ENCODE peak calls at places on chromosomes 13 and 19, in seven cellular contexts. One of them, this sample, is unnamed.
A peak's percentile ranks its signal among the peaks of the same experiment; 100 is the strongest.

GRCh38 chr19:32224371-32225244 is 120.8 kb upstream of the ZNF507 start:
- DNase-seq in CD4-positive, alpha-beta T cell: peak; percentile 37
- DNase-seq in HEK293T: peak; percentile 84
- DNase-seq in fibroblast of lung: peak; percentile 42
- DNase-seq in stimulated activated CD8-positive, alpha-beta memory T cell treated with anti-CD3 and anti-CD28 coated beads, Interleukin-2, amount 100 ng/mL, for 1 hour: peak; percentile 4
- DNase-seq in B cell: peak; percentile 83
- DNase-seq in GM23338: peak; percentile 72
- DNase-seq in this sample: peak; percentile 49

GRCh38 chr19:12946092-12946845 is 607 bp downstream of the RAD23A start:
- DNase-seq in CD4-positive, alpha-beta T cell: no peak
- DNase-seq in HEK293T: peak; percentile 71
- DNase-seq in fibroblast of lung: peak; percentile 81
- DNase-seq in stimulated activated CD8-positive, alpha-beta memory T cell treated with anti-CD3 and anti-CD28 coated beads, Interleukin-2, amount 100 ng/mL, for 1 hour: no peak
- DNase-seq in B cell: peak; percentile 74
- DNase-seq in GM23338: peak; percentile 95
- DNase-seq in this sample: peak; percentile 78

GRCh38 chr19:45130888-45131615 is 29.7 kb downstream of the NKPD1 start:
- DNase-seq in CD4-positive, alpha-beta T cell: no peak
- DNase-seq in HEK293T: no peak
- DNase-seq in fibroblast of lung: no peak
- DNase-seq in stimulated activated CD8-positive, alpha-beta memory T cell treated with anti-CD3 and anti-CD28 coated beads, Interleukin-2, amount 100 ng/mL, for 1 hour: no peak
- DNase-seq in B cell: no peak
- DNase-seq in GM23338: no peak
- DNase-seq in this sample: no peak

GRCh38 chr13:67736646-67737420 is 506.7 kb upstream of the PCDH9 start:
- DNase-seq in CD4-positive, alpha-beta T cell: no peak
- DNase-seq in HEK293T: peak; percentile 78
- DNase-seq in fibroblast of lung: peak; percentile 90
- DNase-seq in stimulated activated CD8-positive, alpha-beta memory T cell treated with anti-CD3 and anti-CD28 coated beads, Interleukin-2, amount 100 ng/mL, for 1 hour: no peak
- DNase-seq in B cell: no peak
- DNase-seq in GM23338: peak; percentile 77
- DNase-seq in this sample: no peak

GRCh38 chr13:59601993-59602392 is 561.7 kb downstream of the DIAPH3 start:
- DNase-seq in CD4-positive, alpha-beta T cell: no peak
- DNase-seq in HEK293T: no peak
- DNase-seq in fibroblast of lung: no peak
- DNase-seq in stimulated activated CD8-positive, alpha-beta memory T cell treated with anti-CD3 and anti-CD28 coated beads, Interleukin-2, amount 100 ng/mL, for 1 hour: no peak
- DNase-seq in B cell: no peak
- DNase-seq in GM23338: no peak
- DNase-seq in this sample: no peak

GRCh38 chr13:111122631-111123030 is 7.5 kb downstream of the ARHGEF7 start:
- DNase-seq in CD4-positive, alpha-beta T cell: no peak
- DNase-seq in HEK293T: no peak
- DNase-seq in fibroblast of lung: no peak
- DNase-seq in stimulated activated CD8-positive, alpha-beta memory T cell treated with anti-CD3 and anti-CD28 coated beads, Interleukin-2, amount 100 ng/mL, for 1 hour: no peak
- DNase-seq in B cell: no peak
- DNase-seq in GM23338: no peak
- DNase-seq in this sample: no peak

GRCh38 chr13:52428295-52428694 is 22.1 kb downstream of the VPS36 start:
- DNase-seq in CD4-positive, alpha-beta T cell: no peak
- DNase-seq in HEK293T: no peak
- DNase-seq in fibroblast of lung: no peak
- DNase-seq in stimulated activated CD8-positive, alpha-beta memory T cell treated with anti-CD3 and anti-CD28 coated beads, Interleukin-2, amount 100 ng/mL, for 1 hour: no peak
- DNase-seq in B cell: no peak
- DNase-seq in GM23338: no peak
- DNase-seq in this sample: no peak

GRCh38 chr13:80303225-80303811 is 37.6 kb downstream of the SPRY2 start:
- DNase-seq in CD4-positive, alpha-beta T cell: no peak
- DNase-seq in HEK293T: no peak
- DNase-seq in fibroblast of lung: no peak
- DNase-seq in stimulated activated CD8-positive, alpha-beta memory T cell treated with anti-CD3 and anti-CD28 coated beads, Interleukin-2, amount 100 ng/mL, for 1 hour: no peak
- DNase-seq in B cell: no peak
- DNase-seq in GM23338: no peak
- DNase-seq in this sample: no peak

GRCh38 chr13:75703768-75704167 is 67.6 kb downstream of the LMO7 start:
- DNase-seq in CD4-positive, alpha-beta T cell: no peak
- DNase-seq in HEK293T: no peak
- DNase-seq in fibroblast of lung: no peak
- DNase-seq in stimulated activated CD8-positive, alpha-beta memory T cell treated with anti-CD3 and anti-CD28 coated beads, Interleukin-2, amount 100 ng/mL, for 1 hour: no peak
- DNase-seq in B cell: no peak
- DNase-seq in GM23338: no peak
- DNase-seq in this sample: no peak

GRCh38 chr13:94121686-94122085 is 357.8 kb downstream of the DCT start:
- DNase-seq in CD4-positive, alpha-beta T cell: no peak
- DNase-seq in HEK293T: no peak
- DNase-seq in fibroblast of lung: peak; percentile 61
- DNase-seq in stimulated activated CD8-positive, alpha-beta memory T cell treated with anti-CD3 and anti-CD28 coated beads, Interleukin-2, amount 100 ng/mL, for 1 hour: no peak
- DNase-seq in B cell: no peak
- DNase-seq in GM23338: no peak
- DNase-seq in this sample: no peak

GRCh38 chr13:67343777-67344176 is 113.6 kb upstream of the PCDH9 start:
- DNase-seq in CD4-positive, alpha-beta T cell: no peak
- DNase-seq in HEK293T: no peak
- DNase-seq in fibroblast of lung: no peak
- DNase-seq in stimulated activated CD8-positive, alpha-beta memory T cell treated with anti-CD3 and anti-CD28 coated beads, Interleukin-2, amount 100 ng/mL, for 1 hour: no peak
- DNase-seq in B cell: no peak
- DNase-seq in GM23338: peak; percentile 35
- DNase-seq in this sample: no peak

GRCh38 chr19:55446060-55446459 is 3.0 kb upstream of the SHISA7 start:
- DNase-seq in CD4-positive, alpha-beta T cell: no peak
- DNase-seq in HEK293T: no peak
- DNase-seq in fibroblast of lung: no peak
- DNase-seq in stimulated activated CD8-positive, alpha-beta memory T cell treated with anti-CD3 and anti-CD28 coated beads, Interleukin-2, amount 100 ng/mL, for 1 hour: no peak
- DNase-seq in B cell: no peak
- DNase-seq in GM23338: no peak
- DNase-seq in this sample: no peak

GRCh38 chr19:46353730-46354528 is 7.0 kb downstream of the PPP5C start:
- DNase-seq in CD4-positive, alpha-beta T cell: no peak
- DNase-seq in HEK293T: no peak
- DNase-seq in fibroblast of lung: no peak
- DNase-seq in stimulated activated CD8-positive, alpha-beta memory T cell treated with anti-CD3 and anti-CD28 coated beads, Interleukin-2, amount 100 ng/mL, for 1 hour: no peak
- DNase-seq in B cell: no peak
- DNase-seq in GM23338: no peak
- DNase-seq in this sample: no peak

GRCh38 chr13:29465741-29466293 is 129.7 kb downstream of the SLC7A1 start:
- DNase-seq in CD4-positive, alpha-beta T cell: no peak
- DNase-seq in HEK293T: no peak
- DNase-seq in fibroblast of lung: peak; percentile 61
- DNase-seq in stimulated activated CD8-positive, alpha-beta memory T cell treated with anti-CD3 and anti-CD28 coated beads, Interleukin-2, amount 100 ng/mL, for 1 hour: no peak
- DNase-seq in B cell: no peak
- DNase-seq in GM23338: no peak
- DNase-seq in this sample: no peak

GRCh38 chr19:20273376-20273775 is 106.4 kb downstream of the ZNF486 start:
- DNase-seq in CD4-positive, alpha-beta T cell: no peak
- DNase-seq in HEK293T: no peak
- DNase-seq in fibroblast of lung: no peak
- DNase-seq in stimulated activated CD8-positive, alpha-beta memory T cell treated with anti-CD3 and anti-CD28 coated beads, Interleukin-2, amount 100 ng/mL, for 1 hour: no peak
- DNase-seq in B cell: no peak
- DNase-seq in GM23338: no peak
- DNase-seq in this sample: no peak

GRCh38 chr19:1017115-1017905 is 3.6 kb downstream of the TMEM259 start:
- DNase-seq in CD4-positive, alpha-beta T cell: no peak
- DNase-seq in HEK293T: no peak
- DNase-seq in fibroblast of lung: no peak
- DNase-seq in stimulated activated CD8-positive, alpha-beta memory T cell treated with anti-CD3 and anti-CD28 coated beads, Interleukin-2, amount 100 ng/mL, for 1 hour: no peak
- DNase-seq in B cell: no peak
- DNase-seq in GM23338: no peak
- DNase-seq in this sample: no peak

GRCh38 chr19:54345938-54346386 is 7.0 kb upstream of the LILRA4 start:
- DNase-seq in CD4-positive, alpha-beta T cell: no peak
- DNase-seq in HEK293T: no peak
- DNase-seq in fibroblast of lung: no peak
- DNase-seq in stimulated activated CD8-positive, alpha-beta memory T cell treated with anti-CD3 and anti-CD28 coated beads, Interleukin-2, amount 100 ng/mL, for 1 hour: no peak
- DNase-seq in B cell: peak; percentile 60
- DNase-seq in GM23338: no peak
- DNase-seq in this sample: peak; percentile 60

GRCh38 chr13:31349156-31349555 is 149.4 kb downstream of the B3GLCT start:
- DNase-seq in CD4-positive, alpha-beta T cell: no peak
- DNase-seq in HEK293T: no peak
- DNase-seq in fibroblast of lung: no peak
- DNase-seq in stimulated activated CD8-positive, alpha-beta memory T cell treated with anti-CD3 and anti-CD28 coated beads, Interleukin-2, amount 100 ng/mL, for 1 hour: no peak
- DNase-seq in B cell: no peak
- DNase-seq in GM23338: no peak
- DNase-seq in this sample: no peak

GRCh38 chr13:38686635-38687245 is at the start of gene FREM2:
- DNase-seq in CD4-positive, alpha-beta T cell: no peak
- DNase-seq in HEK293T: peak; percentile 82
- DNase-seq in fibroblast of lung: peak; percentile 30
- DNase-seq in stimulated activated CD8-positive, alpha-beta memory T cell treated with anti-CD3 and anti-CD28 coated beads, Interleukin-2, amount 100 ng/mL, for 1 hour: no peak
- DNase-seq in B cell: no peak
- DNase-seq in GM23338: peak; percentile 98
- DNase-seq in this sample: peak; percentile 4

GRCh38 chr19:32674153-32674958 is 624 bp downstream of the ANKRD27 start:
- DNase-seq in CD4-positive, alpha-beta T cell: no peak
- DNase-seq in HEK293T: no peak
- DNase-seq in fibroblast of lung: no peak
- DNase-seq in stimulated activated CD8-positive, alpha-beta memory T cell treated with anti-CD3 and anti-CD28 coated beads, Interleukin-2, amount 100 ng/mL, for 1 hour: no peak
- DNase-seq in B cell: no peak
- DNase-seq in GM23338: no peak
- DNase-seq in this sample: no peak

GRCh38 chr13:104198811-104199210 is 1132.6 kb upstream of the SLC10A2 start:
- DNase-seq in CD4-positive, alpha-beta T cell: no peak
- DNase-seq in HEK293T: no peak
- DNase-seq in fibroblast of lung: no peak
- DNase-seq in stimulated activated CD8-positive, alpha-beta memory T cell treated with anti-CD3 and anti-CD28 coated beads, Interleukin-2, amount 100 ng/mL, for 1 hour: no peak
- DNase-seq in B cell: no peak
- DNase-seq in GM23338: no peak
- DNase-seq in this sample: no peak

GRCh38 chr19:57438925-57439324 is 3.8 kb downstream of the ZNF749 start:
- DNase-seq in CD4-positive, alpha-beta T cell: no peak
- DNase-seq in HEK293T: no peak
- DNase-seq in fibroblast of lung: no peak
- DNase-seq in stimulated activated CD8-positive, alpha-beta memory T cell treated with anti-CD3 and anti-CD28 coated beads, Interleukin-2, amount 100 ng/mL, for 1 hour: no peak
- DNase-seq in B cell: no peak
- DNase-seq in GM23338: peak; percentile 52
- DNase-seq in this sample: no peak

GRCh38 chr19:40217921-40218890 is at the start of gene TTC9B:
- DNase-seq in CD4-positive, alpha-beta T cell: peak; percentile 27
- DNase-seq in HEK293T: peak; percentile 51
- DNase-seq in fibroblast of lung: no peak
- DNase-seq in stimulated activated CD8-positive, alpha-beta memory T cell treated with anti-CD3 and anti-CD28 coated beads, Interleukin-2, amount 100 ng/mL, for 1 hour: no peak
- DNase-seq in B cell: peak; percentile 89
- DNase-seq in GM23338: peak; percentile 90
- DNase-seq in this sample: peak; percentile 54

GRCh38 chr13:109383683-109384082 is 402.7 kb downstream of the IRS2 start:
- DNase-seq in CD4-positive, alpha-beta T cell: no peak
- DNase-seq in HEK293T: no peak
- DNase-seq in fibroblast of lung: peak; percentile 55
- DNase-seq in stimulated activated CD8-positive, alpha-beta memory T cell treated with anti-CD3 and anti-CD28 coated beads, Interleukin-2, amount 100 ng/mL, for 1 hour: no peak
- DNase-seq in B cell: no peak
- DNase-seq in GM23338: no peak
- DNase-seq in this sample: no peak

GRCh38 chr13:29929062-29929847 is 78.8 kb upstream of the UBL3 start:
- DNase-seq in CD4-positive, alpha-beta T cell: no peak
- DNase-seq in HEK293T: no peak
- DNase-seq in fibroblast of lung: no peak
- DNase-seq in stimulated activated CD8-positive, alpha-beta memory T cell treated with anti-CD3 and anti-CD28 coated beads, Interleukin-2, amount 100 ng/mL, for 1 hour: no peak
- DNase-seq in B cell: no peak
- DNase-seq in GM23338: no peak
- DNase-seq in this sample: no peak

GRCh38 chr19:48900477-48901452 is 653 bp downstream of the NUCB1 start:
- DNase-seq in CD4-positive, alpha-beta T cell: no peak
- DNase-seq in HEK293T: peak; percentile 44
- DNase-seq in fibroblast of lung: peak; percentile 60
- DNase-seq in stimulated activated CD8-positive, alpha-beta memory T cell treated with anti-CD3 and anti-CD28 coated beads, Interleukin-2, amount 100 ng/mL, for 1 hour: no peak
- DNase-seq in B cell: no peak
- DNase-seq in GM23338: peak; percentile 58
- DNase-seq in this sample: no peak